ENCODE peak calls at places on chromosome 3, in six cellular contexts. One of them, this sample, is unnamed.
A peak's percentile ranks its signal among the peaks of the same experiment; 100 is the strongest.

GRCh38 chr3:101026881-101027678 is 33.9 kb upstream of the ABI3BP start:
- DNase-seq in A549: no peak
- DNase-seq in MM.1S: no peak
- DNase-seq in neural progenitor cell: peak; percentile 37
- DNase-seq in SK-N-SH: no peak
- DNase-seq in IMR-90: no peak
- DNase-seq in this sample: no peak

GRCh38 chr3:196927571-196928453 is 14.5 kb downstream of the NCBP2 start:
- DNase-seq in SK-N-SH: no peak
- DNase-seq in A549: no peak
- DNase-seq in IMR-90: no peak
- DNase-seq in neural progenitor cell: no peak
- DNase-seq in MM.1S: no peak
- DNase-seq in this sample: no peak

GRCh38 chr3:49609815-49610214 is 55.5 kb downstream of the BSN start:
- DNase-seq in A549: no peak
- DNase-seq in SK-N-SH: peak; percentile 65
- DNase-seq in IMR-90: no peak
- DNase-seq in MM.1S: no peak
- DNase-seq in neural progenitor cell: no peak
- DNase-seq in this sample: no peak

GRCh38 chr3:112688085-112688769 is 47.3 kb upstream of the CCDC80 start:
- DNase-seq in A549: no peak
- DNase-seq in neural progenitor cell: no peak
- DNase-seq in IMR-90: no peak
- DNase-seq in SK-N-SH: no peak
- DNase-seq in MM.1S: no peak
- DNase-seq in this sample: no peak

GRCh38 chr3:176328198-176328597 is 869.1 kb downstream of the TBL1XR1 start:
- DNase-seq in A549: no peak
- DNase-seq in MM.1S: no peak
- DNase-seq in neural progenitor cell: no peak
- DNase-seq in IMR-90: no peak
- DNase-seq in SK-N-SH: no peak
- DNase-seq in this sample: no peak

GRCh38 chr3:10026084-10026890 is at the start of gene FANCD2:
- DNase-seq in MM.1S: peak; percentile 91
- DNase-seq in neural progenitor cell: peak; percentile 95
- DNase-seq in A549: peak; percentile 74
- DNase-seq in SK-N-SH: peak; percentile 88
- DNase-seq in IMR-90: peak; percentile 82
- DNase-seq in this sample: peak; percentile 89

GRCh38 chr3:177370396-177370795 is 173.1 kb upstream of the TBL1XR1 start:
- DNase-seq in SK-N-SH: no peak
- DNase-seq in A549: no peak
- DNase-seq in IMR-90: no peak
- DNase-seq in MM.1S: peak; percentile 3
- DNase-seq in neural progenitor cell: no peak
- DNase-seq in this sample: no peak

GRCh38 chr3:156750191-156750873 is 75.8 kb upstream of the LEKR1 start:
- DNase-seq in MM.1S: no peak
- DNase-seq in A549: no peak
- DNase-seq in SK-N-SH: no peak
- DNase-seq in IMR-90: peak; percentile 65
- DNase-seq in neural progenitor cell: peak; percentile 64
- DNase-seq in this sample: no peak

GRCh38 chr3:25463850-25464418 is 35.9 kb downstream of the RARB start:
- DNase-seq in neural progenitor cell: no peak
- DNase-seq in SK-N-SH: no peak
- DNase-seq in A549: no peak
- DNase-seq in IMR-90: no peak
- DNase-seq in MM.1S: peak; percentile 3
- DNase-seq in this sample: no peak

GRCh38 chr3:52546111-52546901 is 9.9 kb downstream of the UQCC5 start:
- DNase-seq in IMR-90: peak; percentile 58
- DNase-seq in A549: no peak
- DNase-seq in MM.1S: no peak
- DNase-seq in SK-N-SH: no peak
- DNase-seq in neural progenitor cell: no peak
- DNase-seq in this sample: no peak

GRCh38 chr3:50534721-50535330 is 31.4 kb upstream of the CACNA2D2 start:
- DNase-seq in A549: no peak
- DNase-seq in MM.1S: no peak
- DNase-seq in neural progenitor cell: no peak
- DNase-seq in IMR-90: peak; percentile 23
- DNase-seq in SK-N-SH: no peak
- DNase-seq in this sample: no peak

GRCh38 chr3:44772099-44772442 is 10.5 kb downstream of the KIF15 start:
- DNase-seq in SK-N-SH: no peak
- DNase-seq in A549: no peak
- DNase-seq in neural progenitor cell: peak; percentile 8
- DNase-seq in MM.1S: no peak
- DNase-seq in IMR-90: no peak
- DNase-seq in this sample: no peak

GRCh38 chr3:142088522-142088921 is 60.8 kb downstream of the TFDP2 start:
- DNase-seq in IMR-90: no peak
- DNase-seq in SK-N-SH: no peak
- DNase-seq in neural progenitor cell: no peak
- DNase-seq in MM.1S: no peak
- DNase-seq in A549: no peak
- DNase-seq in this sample: no peak

GRCh38 chr3:110789315-110789714 is 282.3 kb upstream of the NECTIN3 start:
- DNase-seq in A549: no peak
- DNase-seq in neural progenitor cell: no peak
- DNase-seq in IMR-90: peak; percentile 84
- DNase-seq in MM.1S: no peak
- DNase-seq in SK-N-SH: no peak
- DNase-seq in this sample: no peak

GRCh38 chr3:128922804-128923459 is 43.5 kb downstream of the ACAD9 start:
- DNase-seq in IMR-90: no peak
- DNase-seq in neural progenitor cell: no peak
- DNase-seq in MM.1S: no peak
- DNase-seq in SK-N-SH: no peak
- DNase-seq in A549: no peak
- DNase-seq in this sample: peak; percentile 76

GRCh38 chr3:172626241-172626640 is 84.6 kb downstream of the NCEH1 start:
- DNase-seq in MM.1S: no peak
- DNase-seq in A549: no peak
- DNase-seq in SK-N-SH: no peak
- DNase-seq in IMR-90: peak; percentile 74
- DNase-seq in neural progenitor cell: no peak
- DNase-seq in this sample: no peak

GRCh38 chr3:172629470-172629869 is 81.4 kb downstream of the NCEH1 start:
- DNase-seq in SK-N-SH: no peak
- DNase-seq in IMR-90: no peak
- DNase-seq in MM.1S: no peak
- DNase-seq in neural progenitor cell: no peak
- DNase-seq in A549: no peak
- DNase-seq in this sample: no peak

GRCh38 chr3:172627057-172627809 is 83.6 kb downstream of the NCEH1 start:
- DNase-seq in MM.1S: no peak
- DNase-seq in IMR-90: peak; percentile 49
- DNase-seq in A549: no peak
- DNase-seq in SK-N-SH: no peak
- DNase-seq in neural progenitor cell: no peak
- DNase-seq in this sample: no peak

GRCh38 chr3:172634948-172635347 is 75.9 kb downstream of the NCEH1 start:
- DNase-seq in MM.1S: no peak
- DNase-seq in IMR-90: no peak
- DNase-seq in A549: no peak
- DNase-seq in neural progenitor cell: no peak
- DNase-seq in SK-N-SH: no peak
- DNase-seq in this sample: no peak

GRCh38 chr3:172630316-172630715 is 80.6 kb downstream of the NCEH1 start:
- DNase-seq in A549: no peak
- DNase-seq in SK-N-SH: no peak
- DNase-seq in IMR-90: no peak
- DNase-seq in neural progenitor cell: no peak
- DNase-seq in MM.1S: no peak
- DNase-seq in this sample: no peak
- H3K27ac ChIP-seq in A549: no peak overlapping the region
- H3K27ac ChIP-seq in SK-N-SH: no peak overlapping the region
- H3K27ac ChIP-seq in IMR-90: no peak overlapping the region
- H3K27ac ChIP-seq in neural progenitor cell: no peak overlapping the region
- H3K27ac ChIP-seq in MM.1S: no peak overlapping the region
- H3K27ac ChIP-seq in this sample: no peak overlapping the region

GRCh38 chr3:125110876-125111480 is 55.2 kb upstream of the HEG1 start:
- DNase-seq in MM.1S: no peak
- DNase-seq in SK-N-SH: no peak
- DNase-seq in A549: no peak
- DNase-seq in neural progenitor cell: no peak
- DNase-seq in IMR-90: no peak
- DNase-seq in this sample: no peak

GRCh38 chr3:125109541-125109925 is 53.7 kb upstream of the HEG1 start:
- DNase-seq in A549: no peak
- DNase-seq in SK-N-SH: no peak
- DNase-seq in MM.1S: no peak
- DNase-seq in neural progenitor cell: no peak
- DNase-seq in IMR-90: no peak
- DNase-seq in this sample: no peak

GRCh38 chr3:125107861-125108567 is 52.2 kb upstream of the HEG1 start:
- DNase-seq in neural progenitor cell: no peak
- DNase-seq in MM.1S: no peak
- DNase-seq in A549: no peak
- DNase-seq in IMR-90: peak; percentile 95
- DNase-seq in SK-N-SH: no peak
- DNase-seq in this sample: no peak

GRCh38 chr3:125108833-125109540 is 53.2 kb upstream of the HEG1 start:
- DNase-seq in MM.1S: no peak
- DNase-seq in IMR-90: no peak
- DNase-seq in A549: no peak
- DNase-seq in neural progenitor cell: no peak
- DNase-seq in SK-N-SH: no peak
- DNase-seq in this sample: no peak

DNA sequence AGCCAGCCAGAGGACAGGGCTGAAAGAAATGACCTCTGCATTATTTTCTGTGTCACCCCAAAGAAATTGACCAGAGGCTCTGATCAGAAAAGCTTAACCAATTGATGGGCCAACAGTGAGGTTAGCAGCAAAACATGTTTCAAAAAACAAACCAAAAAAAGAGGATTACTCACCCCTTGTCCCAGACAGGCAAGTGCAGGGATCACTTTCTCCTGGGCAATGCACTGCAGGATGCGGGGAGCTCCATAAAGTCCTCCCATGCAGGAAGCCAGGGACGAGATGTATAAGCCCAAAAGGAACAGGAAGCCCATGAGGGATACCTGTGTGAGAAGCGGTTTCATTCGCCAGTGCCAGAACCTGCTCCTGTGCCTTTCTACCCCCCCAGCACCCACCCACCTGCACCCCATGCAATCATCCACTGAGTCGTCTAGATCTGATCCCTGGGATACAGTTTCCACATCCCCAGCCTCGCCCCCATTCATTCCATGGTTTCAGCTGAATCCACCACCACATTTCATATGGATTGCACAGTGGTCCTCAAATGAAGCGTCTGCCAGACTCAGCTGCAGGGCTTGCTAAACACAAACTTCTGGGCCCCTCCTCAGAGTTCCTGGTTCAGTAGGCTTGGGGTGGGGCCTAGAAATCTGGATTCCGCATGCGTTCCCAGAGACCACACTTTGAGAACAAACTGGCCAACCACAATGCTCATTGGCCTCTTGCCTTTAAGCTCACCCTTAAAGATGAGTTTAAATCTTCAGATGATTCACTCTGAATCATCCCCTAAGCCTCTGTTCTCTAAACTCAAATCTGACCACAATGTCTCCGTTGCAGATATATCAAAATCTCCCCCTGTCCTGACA is 54.4 kb upstream of the HEG1 start:
- DNase-seq in SK-N-SH: no peak
- DNase-seq in A549: no peak
- DNase-seq in neural progenitor cell: no peak
- DNase-seq in IMR-90: peak; percentile 98
- DNase-seq in MM.1S: no peak
- DNase-seq in this sample: no peak
- H3K4me2 ChIP-seq in SK-N-SH: peak overlapping the region; percentile 52
- H3K4me2 ChIP-seq in A549: peak overlapping the region; percentile 58
- H3K4me2 ChIP-seq in neural progenitor cell: no peak overlapping the region
- H3K4me2 ChIP-seq in IMR-90: peak overlapping the region; percentile 76
- H3K4me2 ChIP-seq in MM.1S: no peak overlapping the region
- H3K4me2 ChIP-seq in this sample: no peak overlapping the region

DNA sequence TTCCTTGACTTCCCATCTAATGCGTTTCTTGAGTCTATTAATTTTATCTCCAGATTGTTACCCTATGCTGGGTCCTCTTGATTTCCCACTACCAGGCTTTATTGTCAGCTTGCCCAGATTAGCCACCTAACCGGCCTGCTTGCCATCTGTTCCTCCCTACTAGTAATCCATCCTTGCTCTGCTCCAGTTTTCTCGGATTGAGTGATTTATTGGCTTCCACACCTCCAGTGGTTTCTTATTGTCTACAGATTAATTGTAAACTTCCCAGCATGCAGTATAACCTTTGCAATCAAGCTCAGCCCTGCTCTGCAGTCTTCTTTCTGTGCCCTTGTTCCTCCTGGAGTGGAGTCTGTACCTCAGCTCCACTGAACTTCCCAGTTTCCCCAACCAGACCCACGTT is 63.4 kb downstream of the ARHGEF26 start:
- DNase-seq in SK-N-SH: no peak
- DNase-seq in MM.1S: no peak
- DNase-seq in neural progenitor cell: no peak
- DNase-seq in A549: no peak
- DNase-seq in IMR-90: no peak
- DNase-seq in this sample: no peak
- TF ChIP-seq CTCF in SK-N-SH: no peak
- TF ChIP-seq CTCF in MM.1S: no peak
- TF ChIP-seq CTCF in neural progenitor cell: no peak
- TF ChIP-seq CTCF in A549: no peak
- TF ChIP-seq CTCF in IMR-90: no peak
- TF ChIP-seq CTCF in this sample: no peak

DNA sequence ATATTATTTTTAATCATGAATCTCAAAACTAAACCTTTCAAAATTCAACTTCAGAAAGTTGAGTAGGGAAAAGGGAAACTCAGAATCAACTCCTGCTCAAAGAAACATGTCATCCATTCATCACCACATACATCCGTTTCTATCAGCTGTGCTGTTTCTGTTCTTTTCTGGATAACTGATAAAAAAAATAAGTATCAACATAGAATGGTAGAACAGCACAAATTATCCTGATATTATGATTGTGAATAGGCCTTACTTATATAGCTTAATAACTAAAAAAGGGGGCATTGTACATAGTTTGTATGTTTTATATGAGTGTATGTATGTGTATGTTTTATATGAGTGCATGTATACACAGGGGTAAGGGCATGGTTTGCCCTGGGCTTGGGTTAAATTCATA is 3.1 kb downstream of the TM4SF1 start:
- DNase-seq in A549: no peak
- DNase-seq in SK-N-SH: no peak
- DNase-seq in IMR-90: no peak
- DNase-seq in neural progenitor cell: no peak
- DNase-seq in MM.1S: no peak
- DNase-seq in this sample: no peak
- H3K27ac ChIP-seq in A549: peak overlapping the region; percentile 92
- H3K27ac ChIP-seq in SK-N-SH: no peak overlapping the region
- H3K27ac ChIP-seq in IMR-90: peak overlapping the region; percentile 24
- H3K27ac ChIP-seq in neural progenitor cell: no peak overlapping the region
- H3K27ac ChIP-seq in MM.1S: no peak overlapping the region
- H3K27ac ChIP-seq in this sample: no peak overlapping the region

GRCh38 chr3:87780808-87781207 is 278.0 kb downstream of the CGGBP1 start:
- DNase-seq in IMR-90: no peak
- DNase-seq in MM.1S: no peak
- DNase-seq in SK-N-SH: no peak
- DNase-seq in A549: no peak
- DNase-seq in neural progenitor cell: no peak
- DNase-seq in this sample: no peak
- H3K4me2 ChIP-seq in IMR-90: no peak overlapping the region
- H3K4me2 ChIP-seq in MM.1S: no peak overlapping the region
- H3K4me2 ChIP-seq in SK-N-SH: no peak overlapping the region
- H3K4me2 ChIP-seq in A549: no peak overlapping the region
- H3K4me2 ChIP-seq in neural progenitor cell: no peak overlapping the region
- H3K4me2 ChIP-seq in this sample: no peak overlapping the region

This sample was measured in DND-41.